ENCODE peak calls at places on chromosomes 3 and 15, in six cellular contexts. B is HepG2, Q is AG10803, P is lower leg skin, G is colonic mucosa, J is fibroblast of the aortic adventitia. W is an unnamed sample.

GRCh38 chr3:57731311-57731710 is 24.8 kb upstream of the SLMAP start:
- DNase-seq in B (no peak), Q (peak), P (no peak), G (no peak), J (no peak), W (no peak)

GRCh38 chr3:172550347-172550943 is 27.2 kb upstream of the TNFSF10 start:
- DNase-seq in B (no peak), Q (peak), P (no peak), G (peak), J (peak), W (peak)

GRCh38 chr3:177676947-177677587 is 479.8 kb upstream of the TBL1XR1 start:
- DNase-seq in B (no peak), Q (no peak), P (no peak), G (peak), J (no peak), W (no peak)

GRCh38 chr15:68020685-68021084 is 33.4 kb upstream of the PIAS1 start:
- DNase-seq in B (no peak), Q (no peak), P (no peak), G (no peak), J (no peak), W (no peak)

GRCh38 chr15:81256916-81257315 is 60.2 kb downstream of the IL16 start:
- DNase-seq in B (no peak), Q (peak), P (no peak), G (no peak), J (peak), W (peak)

GRCh38 chr15:89227425-89227824 is 6.0 kb upstream of the RLBP1 start:
- DNase-seq in B (no peak), Q (no peak), P (no peak), G (no peak), J (no peak), W (no peak)

GRCh38 chr3:52473031-52473430 is 17.6 kb downstream of the NISCH start:
- DNase-seq in B (no peak), Q (no peak), P (no peak), G (no peak), J (no peak), W (no peak)

GRCh38 chr3:64121750-64122311 is 98.5 kb upstream of the PSMD6 start:
- DNase-seq in B (no peak), Q (no peak), P (no peak), G (no peak), J (peak), W (no peak)

GRCh38 chr3:51637941-51638471 is 33.0 kb upstream of the TEX264 start:
- DNase-seq in B (peak), Q (peak), P (no peak), G (peak), J (peak), W (peak)

GRCh38 chr3:159263750-159264561 is 462.1 kb downstream of the MFSD1 start:
- DNase-seq in B (peak), Q (peak), P (no peak), G (no peak), J (peak), W (peak)

GRCh38 chr3:120693439-120694172 is 11.6 kb upstream of the HGD start:
- DNase-seq in B (peak), Q (peak), P (no peak), G (no peak), J (peak), W (peak)

GRCh38 chr3:27659279-27660021 is 62.7 kb downstream of the EOMES start:
- DNase-seq in B (peak), Q (peak), P (peak), G (peak), J (peak), W (peak)

GRCh38 chr3:19149388-19149787 is 1.1 kb downstream of the KCNH8 start:
- DNase-seq in B (no peak), Q (peak), P (no peak), G (peak), J (peak), W (no peak)

GRCh38 chr3:194070634-194071409 is 65.1 kb upstream of the HES1 start:
- DNase-seq in B (peak), Q (peak), P (peak), G (peak), J (peak), W (peak)

GRCh38 chr15:38455096-38455495 is 1.2 kb downstream of the FAM98B start:
- DNase-seq in B (no peak), Q (no peak), P (no peak), G (no peak), J (peak), W (peak)

GRCh38 chr3:116148881-116149530 is 296.3 kb downstream of the LSAMP start:
- DNase-seq in B (peak), Q (no peak), P (no peak), G (no peak), J (no peak), W (peak)

GRCh38 chr15:64699767-64700388 is 75.5 kb downstream of the RBPMS2 start:
- DNase-seq in B (no peak), Q (peak), P (peak), G (no peak), J (peak), W (peak)

GRCh38 chr3:114659109-114660081 is 365.6 kb downstream of the TIGIT start:
- DNase-seq in B (peak), Q (peak), P (no peak), G (peak), J (peak), W (peak)

GRCh38 chr15:77871838-77872371 is 205.6 kb downstream of the TBC1D2B start:
- DNase-seq in B (no peak), Q (no peak), P (no peak), G (no peak), J (no peak), W (no peak)

GRCh38 chr3:97815149-97815917 is 6.5 kb upstream of the CRYBG3 start:
- DNase-seq in B (no peak), Q (no peak), P (no peak), G (no peak), J (no peak), W (no peak)

GRCh38 chr3:15781131-15781530 is 16.6 kb downstream of the ANKRD28 start:
- DNase-seq in B (no peak), Q (no peak), P (no peak), G (no peak), J (no peak), W (no peak)

GRCh38 chr3:63295356-63295755 is 17.2 kb downstream of the SYNPR start:
- DNase-seq in B (no peak), Q (no peak), P (no peak), G (no peak), J (no peak), W (no peak)

GRCh38 chr3:42652611-42653302 is 740 bp upstream of the ZBTB47 start:
- DNase-seq in B (peak), Q (peak), P (peak), G (peak), J (peak), W (peak)

GRCh38 chr3:105365171-105365535 is 1.6 kb upstream of the ALCAM start:
- DNase-seq in B (no peak), Q (no peak), P (no peak), G (no peak), J (no peak), W (no peak)

GRCh38 chr3:2655229-2655701 is 454.9 kb downstream of the IL5RA start:
- DNase-seq in B (no peak), Q (no peak), P (no peak), G (no peak), J (peak), W (no peak)

GRCh38 chr3:194301730-194302129 is 49.4 kb downstream of the CPN2 start:
- DNase-seq in B (no peak), Q (no peak), P (peak), G (no peak), J (no peak), W (no peak)

GRCh38 chr3:11612515-11613184 is 31.1 kb downstream of the VGLL4 start:
- DNase-seq in B (peak), Q (peak), P (no peak), G (no peak), J (no peak), W (no peak)

GRCh38 chr3:53084310-53085001 is 38.6 kb upstream of the SFMBT1 start:
- DNase-seq in B (peak), Q (peak), P (peak), G (no peak), J (no peak), W (peak)

GRCh38 chr3:52636673-52637072 is 49.0 kb downstream of the PBRM1 start:
- DNase-seq in B (no peak), Q (peak), P (no peak), G (no peak), J (peak), W (peak)

GRCh38 chr15:52559583-52559982 is 9.2 kb downstream of the ARPP19 start:
- DNase-seq in B (no peak), Q (no peak), P (no peak), G (no peak), J (peak), W (no peak)

GRCh38 chr3:189277711-189278110 is 105.9 kb downstream of the TPRG1 start:
- DNase-seq in B (no peak), Q (no peak), P (no peak), G (no peak), J (peak), W (no peak)

GRCh38 chr3:191136347-191136746 is 62.7 kb upstream of the OSTN start:
- DNase-seq in B (peak), Q (peak), P (no peak), G (no peak), J (peak), W (no peak)

GRCh38 chr3:45741247-45741646 is 52.1 kb downstream of the SACM1L start:
- DNase-seq in B (no peak), Q (no peak), P (no peak), G (no peak), J (no peak), W (no peak)

GRCh38 chr3:45741742-45742141 is 52.5 kb downstream of the SACM1L start:
- DNase-seq in B (no peak), Q (no peak), P (no peak), G (no peak), J (no peak), W (no peak)

GRCh38 chr3:45739944-45740343 is 50.7 kb downstream of the SACM1L start:
- DNase-seq in B (no peak), Q (no peak), P (no peak), G (no peak), J (no peak), W (no peak)

GRCh38 chr3:45736707-45737106 is 47.5 kb downstream of the SACM1L start:
- DNase-seq in B (no peak), Q (no peak), P (no peak), G (no peak), J (no peak), W (no peak)

GRCh38 chr3:45737222-45737621 is 48.0 kb downstream of the SACM1L start:
- DNase-seq in B (no peak), Q (no peak), P (no peak), G (no peak), J (no peak), W (no peak)
- TF ChIP-seq CTCF in B (no peak), Q (no peak), P (no peak), G (no peak), J (no peak), W (no peak)

GRCh38 chr3:133746722-133747086 is 511 bp downstream of the TF start:
- DNase-seq in B (no peak), Q (no peak), P (no peak), G (no peak), J (no peak), W (no peak)
- H3K4me3 ChIP-seq in B (peak), Q (no peak), P (no peak), G (no peak), J (no peak), W (no peak)

DNA sequence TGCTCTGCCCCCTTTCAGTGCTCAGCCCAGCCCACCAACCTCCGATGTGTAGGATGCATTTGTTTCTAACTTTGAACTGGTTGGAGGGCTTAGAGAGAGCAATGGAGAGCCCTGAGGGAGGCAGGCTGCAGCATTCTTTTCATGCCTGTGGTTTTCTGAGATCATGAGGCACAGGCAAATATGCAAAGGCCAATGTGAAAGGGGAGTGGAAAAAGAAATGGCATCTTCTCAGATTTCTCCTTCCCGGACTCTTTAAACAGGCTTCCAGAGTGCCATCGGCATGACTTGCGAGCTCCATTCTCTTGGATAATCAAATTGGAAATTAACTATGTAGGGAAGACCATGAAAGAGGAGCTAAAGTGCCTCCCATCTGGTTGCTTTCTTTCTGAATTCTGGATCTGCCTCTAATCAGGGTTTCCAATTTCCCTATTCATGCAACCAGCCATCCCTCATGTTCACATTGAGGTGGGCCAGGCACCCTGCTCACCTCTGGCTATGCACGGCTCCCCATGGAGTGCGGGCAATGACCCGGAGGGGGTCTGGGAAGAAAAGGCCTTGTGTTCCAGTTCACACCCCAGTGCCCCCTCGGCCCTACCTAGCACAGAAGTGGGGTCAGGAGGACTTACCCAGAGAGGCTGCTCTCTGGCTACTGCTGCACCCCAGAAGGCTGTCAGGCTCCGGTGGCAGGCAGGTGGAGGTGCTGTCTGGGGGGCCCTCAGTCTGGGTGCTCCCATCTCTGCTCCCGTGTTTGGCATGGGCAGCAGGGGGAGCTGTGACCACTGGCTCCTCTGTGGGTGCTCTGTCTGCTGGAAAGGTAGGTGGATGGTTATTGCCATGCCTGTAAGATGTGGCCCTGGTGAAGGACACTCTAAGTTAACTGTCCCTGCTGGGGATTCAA is 16.1 kb downstream of the AMOTL2 start:
- DNase-seq in B (peak), Q (peak), P (no peak), G (no peak), J (peak), W (peak)
- TF ChIP-seq CTCF in B (peak), Q (peak), P (no peak), G (peak), J (peak), W (peak)

GRCh38 chr3:46885612-46886011 is 8.1 kb downstream of the PTH1R start:
- DNase-seq in B (no peak), Q (no peak), P (no peak), G (no peak), J (no peak), W (no peak)

GRCh38 chr3:46884427-46884826 is 6.9 kb downstream of the PTH1R start:
- DNase-seq in B (no peak), Q (no peak), P (no peak), G (no peak), J (no peak), W (no peak)

GRCh38 chr3:46883252-46884185 is 6.0 kb downstream of the PTH1R start:
- DNase-seq in B (no peak), Q (no peak), P (no peak), G (no peak), J (peak), W (peak)

GRCh38 chr3:46882377-46883015 is 5.0 kb downstream of the PTH1R start:
- DNase-seq in B (no peak), Q (no peak), P (peak), G (no peak), J (no peak), W (peak)

DNA sequence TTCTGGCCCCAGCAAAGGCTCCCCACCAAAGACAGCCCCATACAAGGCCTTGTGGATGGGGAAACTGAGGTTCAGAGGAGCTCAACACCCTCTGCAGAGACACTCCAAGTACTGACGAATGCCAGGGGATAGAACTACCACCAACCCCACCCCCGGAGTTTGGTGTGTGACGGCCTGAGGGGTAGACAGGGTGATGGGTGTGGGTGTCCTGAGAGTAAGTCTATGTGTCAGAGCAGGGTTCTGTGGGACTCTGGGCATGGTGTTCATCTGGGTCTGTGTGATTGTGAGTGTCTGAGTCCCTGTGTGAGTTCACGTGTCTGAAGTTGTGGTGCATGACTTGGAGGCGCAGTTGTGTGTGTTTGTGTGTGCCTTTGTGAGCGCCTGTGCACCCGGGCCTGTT is 7.4 kb downstream of the PTH1R start:
- DNase-seq in B (no peak), Q (no peak), P (no peak), G (no peak), J (no peak), W (no peak)
- H3K4me3 ChIP-seq in B (no peak), Q (no peak), P (no peak), G (no peak), J (no peak), W (no peak)

GRCh38 chr3:112730210-112730609 is 89.3 kb upstream of the CCDC80 start:
- DNase-seq in B (no peak), Q (no peak), P (no peak), G (no peak), J (peak), W (no peak)
- TF ChIP-seq CTCF in B (no peak), Q (peak), P (no peak), G (no peak), J (peak), W (no peak)

GRCh38 chr3:149815318-149815717 is 2.3 kb downstream of the RNF13 start:
- DNase-seq in B (no peak), Q (no peak), P (no peak), G (no peak), J (no peak), W (no peak)
- H3K4me3 ChIP-seq in B (peak), Q (no peak), P (no peak), G (no peak), J (peak), W (no peak)

GRCh38 chr3:165210132-165210531 is 13.9 kb upstream of the SLITRK3 start:
- DNase-seq in B (peak), Q (no peak), P (no peak), G (no peak), J (no peak), W (no peak)
- TF ChIP-seq CTCF in B (no peak), Q (peak), P (no peak), G (no peak), J (peak), W (no peak)